ENCODE peak calls at places on chromosomes 7 and 10, in eight cellular contexts. D is mammary epithelial cell, Y is IMR-90, M is PC-3, F is OCI-LY7, T is right lobe of liver, K is psoas muscle, Z is lower lobe of right lung. X is an unnamed sample.
A peak's percentile ranks its signal among the peaks of the same experiment; 100 is the strongest.

GRCh38 chr10:43731486-43731885 is 82.8 kb upstream of the ZNF32 start:
- DNase-seq in K (no peak), D (no peak), M (no peak), Y (no peak), T (no peak), Z (no peak), F (no peak), X (no peak)

GRCh38 chr10:123864923-123865322 is 26.7 kb downstream of the CPXM2 start:
- DNase-seq in D (no peak), T (no peak), Y (no peak), F (no peak), M (no peak), Z (no peak), K (no peak), X (peak; percentile 92)

GRCh38 chr7:84701524-84702306 is 485.1 kb downstream of the SEMA3D start:
- DNase-seq in T (no peak), M (peak; percentile 67), K (no peak), F (no peak), D (peak; percentile 36), Y (peak; percentile 98), Z (no peak), X (no peak)

GRCh38 chr10:95363303-95363912 is 72.6 kb upstream of the PDLIM1 start:
- DNase-seq in F (peak; percentile 82), M (peak; percentile 80), T (no peak), D (peak; percentile 52), Y (peak; percentile 77), Z (no peak), K (no peak), X (no peak)

GRCh38 chr10:122213766-122214165 is 57.3 kb upstream of the BTBD16 start:
- DNase-seq in Z (no peak), D (no peak), Y (no peak), F (no peak), M (no peak), K (no peak), T (no peak), X (no peak)

GRCh38 chr7:75739796-75740672 is 1.3 kb upstream of the HIP1 start:
- DNase-seq in T (no peak), F (peak; percentile 88), Z (no peak), M (peak; percentile 49), Y (peak; percentile 62), D (no peak), K (no peak), X (no peak)

GRCh38 chr7:102973096-102973802 is 60.4 kb downstream of the LRRC17 start:
- DNase-seq in D (no peak), K (no peak), T (no peak), Y (no peak), Z (no peak), M (no peak), F (no peak), X (no peak)

GRCh38 chr7:47428052-47428779 is 153.7 kb downstream of the TNS3 start:
- DNase-seq in K (no peak), Z (no peak), T (no peak), D (no peak), F (no peak), M (no peak), Y (no peak), X (peak; percentile 50)

GRCh38 chr10:124525751-124526600 is 64.4 kb downstream of the LHPP start:
- DNase-seq in Z (peak; percentile 41), M (no peak), K (no peak), F (no peak), D (no peak), T (no peak), Y (no peak), X (no peak)

GRCh38 chr10:46096426-46096825 is 50.4 kb upstream of the MSMB start:
- DNase-seq in Z (no peak), K (no peak), M (peak; percentile 2), F (no peak), Y (peak; percentile 29), T (no peak), D (no peak), X (peak; percentile 46)

GRCh38 chr7:142689439-142690168 is 59.7 kb upstream of the PRSS1 start:
- DNase-seq in D (no peak), Y (no peak), M (peak; percentile 36), K (no peak), F (peak; percentile 50), T (no peak), Z (no peak), X (no peak)

GRCh38 chr7:111029574-111030357 is 61.2 kb upstream of the LRRN3 start:
- DNase-seq in K (no peak), M (no peak), T (peak; percentile 53), Z (no peak), D (no peak), F (no peak), Y (peak; percentile 17), X (no peak)

GRCh38 chr7:26208040-26208439 is 6.5 kb downstream of the CBX3 start:
- DNase-seq in Z (no peak), T (no peak), K (no peak), D (no peak), M (no peak), F (no peak), Y (no peak), X (no peak)

GRCh38 chr7:66921396-66921917 is 432 bp downstream of the TMEM248 start:
- DNase-seq in Y (peak; percentile 52), K (peak; percentile 46), M (peak; percentile 45), Z (no peak), F (no peak), T (peak; percentile 78), D (peak; percentile 21), X (peak; percentile 75)

GRCh38 chr7:94975316-94975715 is 67.9 kb downstream of the PPP1R9A start:
- DNase-seq in Z (no peak), D (no peak), Y (no peak), M (peak; percentile 71), T (no peak), K (no peak), F (no peak), X (no peak)

GRCh38 chr10:126186746-126187145 is 201.5 kb downstream of the ADAM12 start:
- DNase-seq in M (peak; percentile 56), F (no peak), D (no peak), K (no peak), Z (no peak), Y (peak; percentile 48), T (no peak), X (no peak)

GRCh38 chr7:105439174-105439893 is 50.6 kb upstream of the SRPK2 start:
- DNase-seq in F (no peak), Z (no peak), D (peak; percentile 95), K (no peak), M (peak; percentile 71), T (no peak), Y (peak; percentile 86), X (no peak)

GRCh38 chr10:73218466-73219191 is 28.4 kb downstream of the DNAJC9 start:
- DNase-seq in T (no peak), Y (peak; percentile 28), F (peak; percentile 42), D (no peak), M (peak; percentile 76), Z (no peak), K (no peak), X (no peak)
- TF ChIP-seq CTCF in T (peak; percentile 24), Y (peak; percentile 30), F (peak; percentile 82), D (peak; percentile 57), M (peak; percentile 99), Z (peak; percentile 21), K (no peak), X (no peak)

GRCh38 chr10:48604039-48604407 is 850 bp downstream of the ARHGAP22 start:
- DNase-seq in K (no peak), M (no peak), Y (no peak), F (no peak), D (no peak), T (peak; percentile 24), Z (no peak), X (peak; percentile 69)

GRCh38 chr10:48604408-48605263 is at the start of gene ARHGAP22:
- DNase-seq in Y (peak; percentile 29), F (no peak), T (peak; percentile 42), Z (peak; percentile 56), D (peak; percentile 61), M (peak; percentile 63), K (peak; percentile 74), X (peak; percentile 79)

GRCh38 chr10:48602401-48603135 is 2.3 kb downstream of the ARHGAP22 start:
- DNase-seq in T (no peak), Y (peak; percentile 29), Z (no peak), D (no peak), M (no peak), K (no peak), F (no peak), X (peak; percentile 55)

GRCh38 chr10:48605264-48605615 is 367 bp upstream of the ARHGAP22 start:
- DNase-seq in F (no peak), M (peak; percentile 43), Z (no peak), D (peak; percentile 44), K (no peak), Y (peak; percentile 16), T (no peak), X (no peak)

GRCh38 chr10:48603421-48604038 is 1.3 kb downstream of the ARHGAP22 start:
- DNase-seq in F (no peak), D (no peak), M (peak; percentile 29), T (peak; percentile 12), Z (no peak), Y (peak; percentile 35), K (no peak), X (peak; percentile 64)
- H3K4me3 ChIP-seq in F (no peak overlapping the region), D (peak overlapping the region; percentile 94), M (peak overlapping the region; percentile 88), T (no peak overlapping the region), Z (no peak overlapping the region), Y (peak overlapping the region; percentile 86), K (peak overlapping the region; percentile 56), X (peak overlapping the region; percentile 78)

DNA sequence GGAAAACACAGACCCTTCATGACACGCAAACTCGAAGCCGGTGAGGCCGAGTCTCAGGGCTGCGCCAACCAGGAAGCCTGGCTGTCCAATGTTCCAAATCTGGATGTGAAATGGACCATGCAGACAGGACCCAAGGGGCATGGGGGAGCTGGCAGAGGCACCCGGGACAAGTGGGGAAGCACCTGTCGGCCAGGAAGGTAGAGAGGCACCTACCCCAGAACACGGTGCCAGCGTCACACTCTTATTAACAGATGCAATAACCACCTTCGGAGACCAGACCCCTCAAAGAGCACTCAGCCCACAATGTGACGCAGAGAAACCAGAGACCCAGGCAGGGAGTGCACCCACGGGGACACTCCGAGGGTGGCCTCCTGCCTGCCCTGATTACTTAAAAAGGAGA is 88.3 kb upstream of the PDGFA start:
- DNase-seq in F (no peak), D (no peak), T (peak; percentile 28), Y (no peak), K (no peak), M (no peak), Z (peak; percentile 28), X (peak; percentile 67)
- H3K27ac ChIP-seq in F (no peak overlapping the region), D (no peak overlapping the region), T (no peak overlapping the region), Y (no peak overlapping the region), K (no peak overlapping the region), M (no peak overlapping the region), Z (peak overlapping the region; percentile 27), X (peak overlapping the region; percentile 28)

DNA sequence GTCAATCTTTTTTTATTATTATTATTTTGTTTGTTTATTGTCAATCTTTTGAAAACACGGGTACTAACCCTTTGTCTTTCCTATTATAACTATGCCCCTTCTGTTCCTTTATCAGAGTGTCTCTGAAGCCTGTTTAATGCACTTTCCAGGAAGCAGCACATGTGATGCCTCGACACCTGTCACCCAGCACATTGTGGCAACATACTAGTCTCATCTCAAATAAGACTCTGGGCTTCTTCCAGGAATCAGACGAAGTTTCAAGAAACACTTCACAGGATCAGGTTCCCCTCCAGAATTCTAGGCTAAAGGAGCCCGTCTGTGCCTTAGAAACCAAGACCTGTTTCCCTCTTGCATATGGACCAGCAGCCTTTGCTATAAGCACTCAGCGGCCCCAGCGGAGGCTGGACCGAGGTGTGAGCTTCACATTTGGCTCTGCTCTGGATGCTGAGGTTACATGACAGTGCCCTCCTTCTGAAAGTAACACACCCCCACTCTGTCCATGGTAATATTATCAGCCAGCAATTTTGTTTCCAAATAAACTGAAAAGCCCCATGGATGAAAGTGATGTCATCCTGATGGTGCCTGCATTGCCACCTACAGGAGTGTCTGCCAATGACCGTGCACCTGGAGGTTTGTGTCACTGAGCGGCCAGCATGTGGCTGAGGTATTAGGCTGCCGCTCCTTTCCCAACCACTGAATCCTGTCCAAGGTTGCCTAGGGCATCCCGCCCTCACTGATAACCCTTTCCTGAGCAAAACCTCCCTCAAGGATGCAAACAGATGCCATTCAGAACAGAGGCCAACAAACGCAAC is 38.1 kb downstream of the MKI67 start:
- DNase-seq in K (no peak), Y (no peak), F (peak; percentile 39), T (peak; percentile 43), Z (no peak), M (peak; percentile 29), D (peak; percentile 25), X (peak; percentile 64)
- TF ChIP-seq CTCF in K (no peak), Y (no peak), F (peak; percentile 62), T (peak; percentile 12), Z (no peak), M (peak; percentile 40), D (peak; percentile 44), X (no peak)

X was measured in coronary artery.